ENCODE peak calls at places on chromosomes 3 and 15, in six cellular contexts. L is mesenteric fat pad; W is transverse colon; H is T-helper 2 cell; C is AG08396; U is effector memory CD8-positive, alpha-beta T cell. P is an unnamed sample.

GRCh38 chr15:60299452-60300047 is 98.2 kb downstream of the ANXA2 start:
- DNase-seq in C (peak; percentile 19), W (peak; percentile 53), L (no peak), H (no peak), U (no peak), P (peak; percentile 91)

GRCh38 chr15:101003706-101004105 is 84.5 kb downstream of the LRRK1 start:
- DNase-seq in W (peak; percentile 3), L (peak; percentile 43), C (no peak), U (no peak), H (no peak), P (no peak)

GRCh38 chr3:172315401-172316091 is 132.7 kb downstream of the GHSR start:
- DNase-seq in U (no peak), W (peak; percentile 43), L (no peak), H (peak; percentile 20), C (peak; percentile 39), P (peak; percentile 60)

GRCh38 chr3:39639344-39640236 is 169.8 kb upstream of the MYRIP start:
- DNase-seq in H (peak; percentile 58), C (peak; percentile 85), W (no peak), U (no peak), L (no peak), P (no peak)

GRCh38 chr3:48120223-48120622 is 68.0 kb downstream of the CDC25A start:
- DNase-seq in U (no peak), H (no peak), L (no peak), C (no peak), W (no peak), P (no peak)

GRCh38 chr15:91752081-91752810 is 101.3 kb upstream of the SLCO3A1 start:
- DNase-seq in U (no peak), C (no peak), W (no peak), H (no peak), L (no peak), P (no peak)

GRCh38 chr3:197367081-197367780 is 68.8 kb upstream of the DLG1 start:
- DNase-seq in C (no peak), W (no peak), H (no peak), U (no peak), L (peak; percentile 59), P (peak; percentile 76)

GRCh38 chr15:50911641-50912040 is 3.2 kb downstream of the AP4E1 start:
- DNase-seq in U (no peak), C (no peak), W (no peak), H (no peak), L (no peak), P (no peak)

GRCh38 chr3:47512416-47513124 is 942 bp downstream of the ELP6 start:
- DNase-seq in W (peak; percentile 23), U (peak; percentile 16), H (peak; percentile 52), C (no peak), L (no peak), P (no peak)

GRCh38 chr15:45150997-45151396 is 21.2 kb downstream of the DUOX1 start:
- DNase-seq in W (no peak), U (no peak), C (no peak), H (no peak), L (no peak), P (no peak)

GRCh38 chr3:107430214-107431047 is 53.2 kb downstream of the CCDC54 start:
- DNase-seq in U (no peak), H (no peak), W (peak; percentile 14), L (no peak), C (no peak), P (no peak)

GRCh38 chr3:47782538-47783308 is 1.0 kb upstream of the SMARCC1 start:
- DNase-seq in W (no peak), U (no peak), C (no peak), L (no peak), H (no peak), P (no peak)

GRCh38 chr3:102141096-102141912 is 292.0 kb downstream of the NFKBIZ start:
- DNase-seq in C (no peak), H (no peak), L (no peak), W (no peak), U (no peak), P (no peak)

GRCh38 chr3:196694941-196695848 is 16.9 kb downstream of the CEP19 start:
- DNase-seq in H (peak; percentile 50), L (no peak), U (peak; percentile 31), C (no peak), W (no peak), P (no peak)

GRCh38 chr3:9396301-9396631 is 1.1 kb upstream of the SETD5 start:
- DNase-seq in U (peak; percentile 72), C (peak; percentile 84), H (peak; percentile 96), L (no peak), W (peak; percentile 94), P (peak; percentile 71)

GRCh38 chr3:30640856-30641255 is 34.5 kb downstream of the TGFBR2 start:
- DNase-seq in H (no peak), L (no peak), U (no peak), W (no peak), C (no peak), P (no peak)

GRCh38 chr3:189292667-189293478 is 121.1 kb downstream of the TPRG1 start:
- DNase-seq in W (peak; percentile 10), U (no peak), C (no peak), H (no peak), L (no peak), P (no peak)

GRCh38 chr3:26915208-26915607 is 292.6 kb downstream of the LRRC3B start:
- DNase-seq in L (no peak), C (no peak), H (no peak), W (no peak), U (no peak), P (no peak)

GRCh38 chr3:94132777-94133176 is 69.9 kb downstream of the NSUN3 start:
- DNase-seq in H (no peak), C (no peak), U (no peak), L (no peak), W (no peak), P (no peak)

GRCh38 chr15:66820474-66821258 is 118.6 kb downstream of the SMAD6 start:
- DNase-seq in C (no peak), H (no peak), L (peak; percentile 59), W (no peak), U (no peak), P (no peak)

GRCh38 chr15:78947506-78947905 is 2.7 kb upstream of the CTSH start:
- DNase-seq in W (no peak), L (no peak), H (no peak), C (no peak), U (no peak), P (no peak)

GRCh38 chr15:39974656-39975230 is 40.8 kb downstream of the EIF2AK4 start:
- DNase-seq in L (no peak), C (no peak), W (no peak), U (no peak), H (no peak), P (no peak)

P was measured in DMS153.